ENCODE peak calls at places on chromosomes 16 and 17, in eight cellular contexts. One of them, this sample, is unnamed.

GRCh38 chr16:4564661-4565267 is 8.6 kb downstream of the C16orf96 start:
- DNase-seq in SK-N-SH: no peak
- DNase-seq in GM23338: no peak
- DNase-seq in A549: no peak
- DNase-seq in HCT116: no peak
- DNase-seq in K562: no peak
- DNase-seq in GM12878: no peak
- DNase-seq in HepG2: no peak
- DNase-seq in this sample: no peak

GRCh38 chr16:19589106-19589505 is 33.6 kb downstream of the VPS35L start:
- DNase-seq in GM12878: no peak
- DNase-seq in K562: no peak
- DNase-seq in A549: no peak
- DNase-seq in GM23338: no peak
- DNase-seq in HCT116: no peak
- DNase-seq in HepG2: no peak
- DNase-seq in SK-N-SH: no peak
- DNase-seq in this sample: no peak

GRCh38 chr17:50956750-50957523 is 90.8 kb upstream of the TOB1 start:
- DNase-seq in A549: peak; percentile 71
- DNase-seq in K562: peak; percentile 78
- DNase-seq in SK-N-SH: peak; percentile 75
- DNase-seq in HCT116: peak; percentile 31
- DNase-seq in GM23338: peak; percentile 89
- DNase-seq in GM12878: no peak
- DNase-seq in HepG2: peak; percentile 70
- DNase-seq in this sample: peak; percentile 27

GRCh38 chr17:38361700-38362465 is 10.2 kb downstream of the SOCS7 start:
- DNase-seq in K562: no peak
- DNase-seq in GM12878: no peak
- DNase-seq in GM23338: no peak
- DNase-seq in A549: no peak
- DNase-seq in HCT116: no peak
- DNase-seq in HepG2: no peak
- DNase-seq in SK-N-SH: no peak
- DNase-seq in this sample: no peak

GRCh38 chr16:89971495-89972243 is 23.1 kb downstream of the DEF8 start:
- DNase-seq in HepG2: no peak
- DNase-seq in A549: no peak
- DNase-seq in SK-N-SH: no peak
- DNase-seq in GM23338: no peak
- DNase-seq in HCT116: no peak
- DNase-seq in GM12878: no peak
- DNase-seq in K562: no peak
- DNase-seq in this sample: no peak

GRCh38 chr16:795580-796229 is 4.8 kb downstream of the GNG13 start:
- DNase-seq in K562: peak; percentile 39
- DNase-seq in A549: peak; percentile 70
- DNase-seq in HCT116: peak; percentile 58
- DNase-seq in HepG2: no peak
- DNase-seq in GM12878: no peak
- DNase-seq in SK-N-SH: no peak
- DNase-seq in GM23338: no peak
- DNase-seq in this sample: no peak

GRCh38 chr17:55518549-55518948 is 7.3 kb upstream of the SMIM36 start:
- DNase-seq in HepG2: no peak
- DNase-seq in K562: no peak
- DNase-seq in HCT116: no peak
- DNase-seq in SK-N-SH: no peak
- DNase-seq in GM23338: no peak
- DNase-seq in GM12878: no peak
- DNase-seq in A549: no peak
- DNase-seq in this sample: no peak

GRCh38 chr16:17261197-17261858 is 209.4 kb downstream of the XYLT1 start:
- DNase-seq in K562: no peak
- DNase-seq in HCT116: no peak
- DNase-seq in GM12878: no peak
- DNase-seq in GM23338: no peak
- DNase-seq in SK-N-SH: no peak
- DNase-seq in A549: no peak
- DNase-seq in HepG2: no peak
- DNase-seq in this sample: no peak

GRCh38 chr17:12900474-12900873 is 111.2 kb downstream of the ARHGAP44 start:
- DNase-seq in GM23338: no peak
- DNase-seq in HCT116: no peak
- DNase-seq in SK-N-SH: no peak
- DNase-seq in HepG2: no peak
- DNase-seq in GM12878: no peak
- DNase-seq in A549: no peak
- DNase-seq in K562: no peak
- DNase-seq in this sample: no peak

GRCh38 chr17:45371414-45372324 is 54.8 kb upstream of the MAP3K14 start:
- DNase-seq in A549: peak; percentile 98
- DNase-seq in HepG2: peak; percentile 89
- DNase-seq in K562: no peak
- DNase-seq in HCT116: peak; percentile 92
- DNase-seq in GM23338: peak; percentile 95
- DNase-seq in SK-N-SH: peak; percentile 78
- DNase-seq in GM12878: no peak
- DNase-seq in this sample: peak; percentile 54

GRCh38 chr17:56325561-56325960 is 172.3 kb downstream of the ANKFN1 start:
- DNase-seq in HepG2: no peak
- DNase-seq in GM12878: no peak
- DNase-seq in GM23338: peak; percentile 13
- DNase-seq in HCT116: no peak
- DNase-seq in SK-N-SH: no peak
- DNase-seq in A549: no peak
- DNase-seq in K562: no peak
- DNase-seq in this sample: no peak

DNA sequence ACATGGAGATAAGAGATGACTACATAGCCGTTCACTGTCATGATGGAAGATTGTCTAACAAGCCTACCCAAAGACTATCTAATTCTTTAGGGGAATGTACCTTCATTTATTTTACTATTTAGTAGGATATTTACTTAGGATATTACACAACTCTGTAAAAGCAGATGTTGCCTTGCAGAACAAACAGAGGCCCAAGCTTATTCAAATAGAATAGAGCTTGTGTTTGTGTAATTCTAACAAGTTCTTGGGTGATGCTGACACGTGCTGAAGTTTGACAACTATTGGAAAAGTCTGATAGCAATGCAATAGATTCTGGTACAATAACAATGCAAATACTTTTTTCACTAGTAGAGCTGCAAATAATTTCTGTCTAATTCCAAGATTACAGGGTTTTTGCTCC is 447.6 kb downstream of the TOX3 start:
- DNase-seq in SK-N-SH: no peak
- DNase-seq in GM23338: no peak
- DNase-seq in HepG2: peak; percentile 38
- DNase-seq in GM12878: no peak
- DNase-seq in HCT116: no peak
- DNase-seq in A549: no peak
- DNase-seq in K562: no peak
- DNase-seq in this sample: no peak
- H3K4me1 ChIP-seq in SK-N-SH: no peaks in the 10 kb centered on the region
- H3K4me1 ChIP-seq in GM23338: no peaks in the 10 kb centered on the region
- H3K4me1 ChIP-seq in HepG2: no peaks in the 10 kb centered on the region
- H3K4me1 ChIP-seq in GM12878: no peaks in the 10 kb centered on the region
- H3K4me1 ChIP-seq in HCT116: no peaks in the 10 kb centered on the region
- H3K4me1 ChIP-seq in A549: no peaks in the 10 kb centered on the region
- H3K4me1 ChIP-seq in K562: no peaks in the 10 kb centered on the region
- H3K4me1 ChIP-seq in this sample: no peaks in the 10 kb centered on the region

GRCh38 chr17:41730479-41730878 is 4.0 kb downstream of the HAP1 start:
- DNase-seq in K562: no peak
- DNase-seq in SK-N-SH: no peak
- DNase-seq in GM12878: no peak
- DNase-seq in HCT116: no peak
- DNase-seq in A549: no peak
- DNase-seq in GM23338: no peak
- DNase-seq in HepG2: no peak
- DNase-seq in this sample: no peak

GRCh38 chr17:41725134-41725533 is 9.3 kb downstream of the HAP1 start:
- DNase-seq in HCT116: no peak
- DNase-seq in GM12878: no peak
- DNase-seq in K562: no peak
- DNase-seq in SK-N-SH: no peak
- DNase-seq in HepG2: no peak
- DNase-seq in A549: no peak
- DNase-seq in GM23338: no peak
- DNase-seq in this sample: no peak

GRCh38 chr17:41728056-41728455 is 6.4 kb downstream of the HAP1 start:
- DNase-seq in GM23338: no peak
- DNase-seq in GM12878: no peak
- DNase-seq in SK-N-SH: no peak
- DNase-seq in HepG2: no peak
- DNase-seq in HCT116: no peak
- DNase-seq in A549: no peak
- DNase-seq in K562: no peak
- DNase-seq in this sample: no peak

GRCh38 chr17:41723801-41724475 is 10.5 kb downstream of the HAP1 start:
- DNase-seq in K562: no peak
- DNase-seq in SK-N-SH: no peak
- DNase-seq in GM12878: no peak
- DNase-seq in A549: no peak
- DNase-seq in GM23338: no peak
- DNase-seq in HepG2: no peak
- DNase-seq in HCT116: no peak
- DNase-seq in this sample: no peak

DNA sequence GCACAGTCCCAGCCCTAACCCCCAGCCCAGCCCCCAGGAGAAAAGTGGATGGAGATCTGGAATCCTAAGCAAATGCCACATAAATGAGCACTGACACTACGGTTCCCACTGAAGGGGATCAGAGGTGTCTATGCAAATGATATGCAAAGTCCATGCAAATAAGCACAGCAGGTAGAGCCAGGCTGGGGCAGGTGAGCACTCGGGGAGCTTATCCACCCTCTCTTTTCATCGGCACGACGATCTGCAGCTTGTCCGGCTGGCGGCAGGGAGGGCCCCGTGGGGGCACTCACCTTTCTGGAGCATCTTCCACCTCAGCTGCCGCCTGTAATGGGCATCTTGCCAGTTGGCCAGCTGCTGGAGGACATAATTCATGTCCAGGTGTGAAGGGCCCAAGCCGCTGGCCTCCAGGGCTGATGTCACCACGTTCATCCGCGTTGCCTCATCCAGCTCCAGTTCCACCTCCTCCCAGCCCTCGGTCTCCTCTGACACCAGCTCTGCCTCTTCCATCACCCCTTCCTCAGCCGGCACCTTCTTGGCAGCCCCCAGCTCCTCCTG is 9.9 kb downstream of the HAP1 start:
- DNase-seq in GM12878: no peak
- DNase-seq in GM23338: no peak
- DNase-seq in A549: no peak
- DNase-seq in SK-N-SH: no peak
- DNase-seq in K562: no peak
- DNase-seq in HepG2: no peak
- DNase-seq in HCT116: no peak
- DNase-seq in this sample: no peak
- TF ChIP-seq REST in GM12878: no peak
- TF ChIP-seq REST in GM23338: no peak
- TF ChIP-seq REST in A549: no peak
- TF ChIP-seq REST in SK-N-SH: no peak
- TF ChIP-seq REST in K562: no peak
- TF ChIP-seq REST in HepG2: no peak
- TF ChIP-seq REST in HCT116: no peak
- TF ChIP-seq REST in this sample: no peak

DNA sequence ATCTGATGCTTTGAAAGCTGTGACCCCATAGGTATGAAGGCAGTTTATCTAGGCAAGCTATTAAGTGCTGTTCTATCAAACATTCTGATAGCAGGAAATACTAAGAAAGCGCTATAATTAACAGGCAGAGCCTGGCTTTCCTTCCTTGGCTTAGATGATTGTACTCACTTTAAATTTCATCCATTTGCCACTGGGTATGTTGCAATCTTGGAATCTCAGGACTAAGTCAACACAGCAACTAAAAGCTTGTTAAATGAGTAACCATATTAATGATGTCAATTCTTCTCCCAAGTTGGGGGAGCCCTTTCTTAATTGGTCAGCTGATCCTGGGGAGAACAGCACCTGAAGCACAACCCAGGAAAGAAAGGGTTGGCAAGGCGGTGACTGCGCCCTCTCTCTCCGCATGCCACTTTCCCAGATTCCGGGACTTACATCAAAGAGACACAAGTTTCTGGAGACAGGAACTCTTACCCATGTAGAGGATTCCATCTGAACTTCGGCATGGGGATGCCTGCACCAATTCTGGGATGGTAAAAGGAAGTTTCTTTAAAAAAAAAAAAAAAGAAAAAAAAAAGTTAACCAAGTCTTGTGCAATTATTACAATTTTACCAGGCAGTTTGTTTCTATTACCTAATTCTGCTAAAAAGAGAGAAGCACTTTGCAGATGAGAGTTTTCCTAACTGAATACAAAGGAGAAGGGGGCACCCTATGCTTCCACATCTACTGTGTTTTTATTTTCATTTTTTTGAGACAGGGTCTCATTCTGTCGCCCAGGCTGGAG is 54.5 kb upstream of the ICAM2 start:
- DNase-seq in GM23338: no peak
- DNase-seq in SK-N-SH: no peak
- DNase-seq in A549: peak; percentile 66
- DNase-seq in K562: no peak
- DNase-seq in HCT116: no peak
- DNase-seq in HepG2: peak; percentile 82
- DNase-seq in GM12878: no peak
- DNase-seq in this sample: no peak
- H3K4me1 ChIP-seq in GM23338: no peaks in the 10 kb centered on the region
- H3K4me1 ChIP-seq in SK-N-SH: no peaks in the 10 kb centered on the region
- H3K4me1 ChIP-seq in A549: peaks cover 39% of the 10 kb centered on the region
- H3K4me1 ChIP-seq in K562: no peaks in the 10 kb centered on the region
- H3K4me1 ChIP-seq in HCT116: no peaks in the 10 kb centered on the region
- H3K4me1 ChIP-seq in HepG2: peaks cover 48% of the 10 kb centered on the region
- H3K4me1 ChIP-seq in GM12878: peaks cover 46% of the 10 kb centered on the region
- H3K4me1 ChIP-seq in this sample: no peaks in the 10 kb centered on the region

GRCh38 chr17:64148699-64149098 is 18.8 kb upstream of the ERN1 start:
- DNase-seq in SK-N-SH: peak; percentile 43
- DNase-seq in GM23338: peak; percentile 14
- DNase-seq in K562: no peak
- DNase-seq in A549: no peak
- DNase-seq in HCT116: no peak
- DNase-seq in HepG2: no peak
- DNase-seq in GM12878: no peak
- DNase-seq in this sample: no peak

GRCh38 chr17:64146418-64147109 is 16.6 kb upstream of the ERN1 start:
- DNase-seq in A549: peak; percentile 31
- DNase-seq in SK-N-SH: peak; percentile 73
- DNase-seq in K562: peak; percentile 69
- DNase-seq in GM12878: no peak
- DNase-seq in HepG2: peak; percentile 52
- DNase-seq in GM23338: peak; percentile 57
- DNase-seq in HCT116: no peak
- DNase-seq in this sample: no peak

GRCh38 chr17:64147110-64148016 is 17.4 kb upstream of the ERN1 start:
- DNase-seq in SK-N-SH: peak; percentile 45
- DNase-seq in A549: peak; percentile 44
- DNase-seq in GM23338: peak; percentile 25
- DNase-seq in GM12878: no peak
- DNase-seq in HCT116: no peak
- DNase-seq in K562: no peak
- DNase-seq in HepG2: peak; percentile 85
- DNase-seq in this sample: no peak

GRCh38 chr17:64149196-64149595 is 19.3 kb upstream of the ERN1 start:
- DNase-seq in GM23338: no peak
- DNase-seq in GM12878: no peak
- DNase-seq in K562: no peak
- DNase-seq in HepG2: no peak
- DNase-seq in HCT116: no peak
- DNase-seq in SK-N-SH: no peak
- DNase-seq in A549: no peak
- DNase-seq in this sample: no peak

GRCh38 chr17:64148017-64148631 is 18.2 kb upstream of the ERN1 start:
- DNase-seq in HCT116: no peak
- DNase-seq in SK-N-SH: peak; percentile 78
- DNase-seq in GM12878: no peak
- DNase-seq in K562: no peak
- DNase-seq in A549: no peak
- DNase-seq in GM23338: peak; percentile 25
- DNase-seq in HepG2: peak; percentile 36
- DNase-seq in this sample: no peak
- TF ChIP-seq REST in HCT116: no peak
- TF ChIP-seq REST in SK-N-SH: no peak
- TF ChIP-seq REST in GM12878: no peak
- TF ChIP-seq REST in K562: no peak
- TF ChIP-seq REST in A549: no peak
- TF ChIP-seq REST in GM23338: no peak
- TF ChIP-seq REST in HepG2: no peak
- TF ChIP-seq REST in this sample: no peak